ENCODE peak calls at places on chromosomes 12 and 14, in ten cellular contexts. One of them, this sample, is unnamed.

GRCh38 chr14:68977741-68978549 is 1.2 kb downstream of the ACTN1 start:
- DNase-seq in CD8-positive, alpha-beta T cell: peak
- DNase-seq in astrocyte of the spinal cord: peak
- DNase-seq in hepatocyte: peak
- DNase-seq in SK-N-SH: peak
- DNase-seq in ovary: peak
- DNase-seq in left lung: peak
- DNase-seq in osteoblast: peak
- DNase-seq in transverse colon: peak
- DNase-seq in mucosa of descending colon: peak
- DNase-seq in this sample: peak

GRCh38 chr12:28569698-28570411 is 379.6 kb downstream of the CCDC91 start:
- DNase-seq in left lung: no peak
- DNase-seq in CD8-positive, alpha-beta T cell: no peak
- DNase-seq in mucosa of descending colon: no peak
- DNase-seq in transverse colon: no peak
- DNase-seq in hepatocyte: no peak
- DNase-seq in SK-N-SH: no peak
- DNase-seq in astrocyte of the spinal cord: peak
- DNase-seq in osteoblast: peak
- DNase-seq in ovary: no peak
- DNase-seq in this sample: no peak

GRCh38 chr12:80142640-80143039 is 43.3 kb downstream of the OTOGL start:
- DNase-seq in ovary: no peak
- DNase-seq in mucosa of descending colon: no peak
- DNase-seq in transverse colon: no peak
- DNase-seq in left lung: no peak
- DNase-seq in SK-N-SH: no peak
- DNase-seq in CD8-positive, alpha-beta T cell: no peak
- DNase-seq in astrocyte of the spinal cord: no peak
- DNase-seq in osteoblast: no peak
- DNase-seq in hepatocyte: no peak
- DNase-seq in this sample: no peak

GRCh38 chr12:32549675-32550079 is 129.4 kb upstream of the DNM1L start:
- DNase-seq in astrocyte of the spinal cord: peak
- DNase-seq in transverse colon: no peak
- DNase-seq in osteoblast: peak
- DNase-seq in CD8-positive, alpha-beta T cell: no peak
- DNase-seq in hepatocyte: peak
- DNase-seq in left lung: no peak
- DNase-seq in ovary: no peak
- DNase-seq in mucosa of descending colon: no peak
- DNase-seq in SK-N-SH: no peak
- DNase-seq in this sample: no peak

GRCh38 chr12:130199536-130200390 is 37.5 kb downstream of the FZD10 start:
- DNase-seq in hepatocyte: no peak
- DNase-seq in SK-N-SH: no peak
- DNase-seq in ovary: no peak
- DNase-seq in astrocyte of the spinal cord: no peak
- DNase-seq in transverse colon: no peak
- DNase-seq in osteoblast: no peak
- DNase-seq in left lung: no peak
- DNase-seq in mucosa of descending colon: no peak
- DNase-seq in CD8-positive, alpha-beta T cell: no peak
- DNase-seq in this sample: no peak

GRCh38 chr12:130391186-130391585 is 53.5 kb downstream of the PIWIL1 start:
- DNase-seq in left lung: no peak
- DNase-seq in ovary: no peak
- DNase-seq in osteoblast: no peak
- DNase-seq in astrocyte of the spinal cord: no peak
- DNase-seq in transverse colon: no peak
- DNase-seq in SK-N-SH: peak
- DNase-seq in mucosa of descending colon: no peak
- DNase-seq in hepatocyte: no peak
- DNase-seq in CD8-positive, alpha-beta T cell: no peak
- DNase-seq in this sample: no peak

GRCh38 chr12:121050725-121051124 is 11.7 kb upstream of the OASL start:
- DNase-seq in left lung: no peak
- DNase-seq in hepatocyte: no peak
- DNase-seq in transverse colon: no peak
- DNase-seq in astrocyte of the spinal cord: no peak
- DNase-seq in osteoblast: no peak
- DNase-seq in ovary: no peak
- DNase-seq in CD8-positive, alpha-beta T cell: no peak
- DNase-seq in mucosa of descending colon: no peak
- DNase-seq in SK-N-SH: no peak
- DNase-seq in this sample: no peak

GRCh38 chr12:125021096-125021495 is 27.7 kb downstream of the BRI3BP start:
- DNase-seq in SK-N-SH: no peak
- DNase-seq in astrocyte of the spinal cord: no peak
- DNase-seq in mucosa of descending colon: peak
- DNase-seq in left lung: no peak
- DNase-seq in hepatocyte: no peak
- DNase-seq in transverse colon: no peak
- DNase-seq in CD8-positive, alpha-beta T cell: no peak
- DNase-seq in osteoblast: no peak
- DNase-seq in ovary: no peak
- DNase-seq in this sample: no peak

GRCh38 chr14:100903672-100904185 is at the start of gene RTL1:
- DNase-seq in CD8-positive, alpha-beta T cell: no peak
- DNase-seq in left lung: no peak
- DNase-seq in SK-N-SH: peak
- DNase-seq in astrocyte of the spinal cord: no peak
- DNase-seq in mucosa of descending colon: no peak
- DNase-seq in hepatocyte: no peak
- DNase-seq in transverse colon: no peak
- DNase-seq in osteoblast: no peak
- DNase-seq in ovary: peak
- DNase-seq in this sample: no peak

GRCh38 chr14:100902792-100903191 is 730 bp downstream of the RTL1 start:
- DNase-seq in transverse colon: no peak
- DNase-seq in osteoblast: peak
- DNase-seq in astrocyte of the spinal cord: no peak
- DNase-seq in mucosa of descending colon: no peak
- DNase-seq in left lung: no peak
- DNase-seq in SK-N-SH: peak
- DNase-seq in ovary: no peak
- DNase-seq in CD8-positive, alpha-beta T cell: no peak
- DNase-seq in hepatocyte: peak
- DNase-seq in this sample: no peak

GRCh38 chr14:100905166-100905565 is 1.6 kb upstream of the RTL1 start:
- DNase-seq in hepatocyte: no peak
- DNase-seq in CD8-positive, alpha-beta T cell: no peak
- DNase-seq in transverse colon: no peak
- DNase-seq in SK-N-SH: peak
- DNase-seq in osteoblast: peak
- DNase-seq in left lung: no peak
- DNase-seq in ovary: no peak
- DNase-seq in mucosa of descending colon: no peak
- DNase-seq in astrocyte of the spinal cord: no peak
- DNase-seq in this sample: no peak

GRCh38 chr14:100906420-100906819 is 2.9 kb upstream of the RTL1 start:
- DNase-seq in mucosa of descending colon: no peak
- DNase-seq in ovary: no peak
- DNase-seq in osteoblast: no peak
- DNase-seq in hepatocyte: no peak
- DNase-seq in transverse colon: no peak
- DNase-seq in SK-N-SH: peak
- DNase-seq in CD8-positive, alpha-beta T cell: no peak
- DNase-seq in astrocyte of the spinal cord: no peak
- DNase-seq in left lung: no peak
- DNase-seq in this sample: no peak

GRCh38 chr14:100904307-100905019 is 941 bp upstream of the RTL1 start:
- DNase-seq in astrocyte of the spinal cord: no peak
- DNase-seq in left lung: no peak
- DNase-seq in CD8-positive, alpha-beta T cell: no peak
- DNase-seq in SK-N-SH: peak
- DNase-seq in hepatocyte: peak
- DNase-seq in mucosa of descending colon: no peak
- DNase-seq in osteoblast: peak
- DNase-seq in transverse colon: no peak
- DNase-seq in ovary: peak
- DNase-seq in this sample: no peak
- H3K4me3 ChIP-seq in astrocyte of the spinal cord: no peak
- H3K4me3 ChIP-seq in left lung: no peak
- H3K4me3 ChIP-seq in CD8-positive, alpha-beta T cell: no peak
- H3K4me3 ChIP-seq in SK-N-SH: no peak
- H3K4me3 ChIP-seq in hepatocyte: no peak
- H3K4me3 ChIP-seq in mucosa of descending colon: no peak
- H3K4me3 ChIP-seq in osteoblast: no peak
- H3K4me3 ChIP-seq in transverse colon: no peak
- H3K4me3 ChIP-seq in ovary: no peak
- H3K4me3 ChIP-seq in this sample: no peak

DNA sequence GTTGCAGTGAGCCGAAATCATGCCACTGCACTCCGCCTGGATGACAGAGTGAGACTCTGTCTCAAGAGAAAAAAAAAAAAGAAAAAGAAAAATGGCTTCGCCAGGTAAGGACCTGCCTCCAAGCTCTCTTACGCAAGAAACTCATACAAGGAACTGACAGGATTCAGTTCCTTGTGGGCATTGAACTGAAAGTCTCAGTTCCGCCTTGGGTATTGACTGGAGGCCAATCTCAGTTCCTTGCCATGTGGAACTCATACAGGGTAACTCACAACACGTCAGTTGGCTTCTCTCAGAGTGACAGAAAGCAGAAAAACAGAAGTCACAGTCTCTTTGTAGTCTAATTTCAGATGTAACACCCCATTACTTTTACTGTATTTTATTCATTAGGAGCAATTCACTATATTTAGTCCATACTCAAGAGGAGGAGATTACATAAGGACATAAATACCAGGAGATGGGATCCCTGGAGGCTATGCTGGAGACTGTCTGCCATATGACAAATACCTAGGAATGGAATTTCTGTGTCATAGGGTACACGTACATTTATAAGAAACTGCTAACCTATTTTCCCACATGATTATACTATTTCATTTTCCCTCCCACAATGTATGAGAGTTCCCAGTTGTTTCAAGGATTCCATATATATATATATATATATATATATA is 11.4 kb upstream of the NOPCHAP1 start:
- DNase-seq in ovary: no peak
- DNase-seq in osteoblast: peak
- DNase-seq in astrocyte of the spinal cord: no peak
- DNase-seq in SK-N-SH: no peak
- DNase-seq in CD8-positive, alpha-beta T cell: no peak
- DNase-seq in mucosa of descending colon: no peak
- DNase-seq in transverse colon: peak
- DNase-seq in left lung: no peak
- DNase-seq in hepatocyte: no peak
- DNase-seq in this sample: no peak
- H3K4me3 ChIP-seq in ovary: no peak
- H3K4me3 ChIP-seq in osteoblast: no peak
- H3K4me3 ChIP-seq in astrocyte of the spinal cord: no peak
- H3K4me3 ChIP-seq in SK-N-SH: no peak
- H3K4me3 ChIP-seq in CD8-positive, alpha-beta T cell: no peak
- H3K4me3 ChIP-seq in mucosa of descending colon: no peak
- H3K4me3 ChIP-seq in transverse colon: no peak
- H3K4me3 ChIP-seq in left lung: no peak
- H3K4me3 ChIP-seq in hepatocyte: no peak
- H3K4me3 ChIP-seq in this sample: no peak

DNA sequence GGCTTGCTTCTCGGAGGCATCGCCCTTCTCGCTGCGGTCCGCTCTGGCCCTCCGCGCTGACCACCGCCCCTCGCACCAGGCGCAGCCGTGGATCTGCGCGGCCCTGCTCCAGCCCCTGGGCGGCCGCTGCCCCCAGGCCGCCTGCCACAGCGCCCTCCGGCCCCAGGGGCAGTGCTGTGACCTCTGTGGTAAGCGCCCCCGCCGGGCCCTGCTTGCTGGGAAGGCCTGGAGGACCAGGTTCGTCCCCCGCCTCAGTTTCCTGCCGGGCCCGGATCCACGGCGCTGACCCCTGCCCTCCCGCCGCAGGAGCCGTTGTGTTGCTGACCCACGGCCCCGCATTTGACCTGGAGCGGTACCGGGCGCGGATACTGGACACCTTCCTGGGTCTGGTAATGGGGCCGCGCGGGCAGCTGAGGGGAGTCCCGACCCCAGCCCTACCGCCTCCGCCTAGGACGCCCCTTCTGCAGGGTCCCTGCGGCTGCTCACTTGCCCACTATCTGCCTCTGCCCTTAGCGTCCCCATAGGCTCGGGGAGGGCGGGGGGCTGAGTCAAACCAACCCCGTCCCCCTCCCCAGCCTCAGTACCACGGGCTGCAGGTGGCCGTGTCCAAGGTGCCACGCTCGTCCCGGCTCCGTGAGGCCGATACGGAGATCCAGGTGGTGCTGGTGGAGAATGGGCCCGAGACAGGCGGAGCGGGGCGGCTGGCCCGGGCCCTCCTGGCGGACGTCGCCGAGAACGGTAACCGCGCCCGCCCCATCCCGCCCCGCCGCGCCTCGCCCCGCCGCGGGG is 7.1 kb downstream of the AMN start:
- DNase-seq in osteoblast: peak
- DNase-seq in transverse colon: peak
- DNase-seq in SK-N-SH: peak
- DNase-seq in hepatocyte: peak
- DNase-seq in mucosa of descending colon: peak
- DNase-seq in CD8-positive, alpha-beta T cell: no peak
- DNase-seq in left lung: peak
- DNase-seq in astrocyte of the spinal cord: no peak
- DNase-seq in ovary: no peak
- DNase-seq in this sample: no peak
- H3K4me3 ChIP-seq in osteoblast: no peak
- H3K4me3 ChIP-seq in transverse colon: peak
- H3K4me3 ChIP-seq in SK-N-SH: no peak
- H3K4me3 ChIP-seq in hepatocyte: peak
- H3K4me3 ChIP-seq in mucosa of descending colon: peak
- H3K4me3 ChIP-seq in CD8-positive, alpha-beta T cell: peak
- H3K4me3 ChIP-seq in left lung: peak
- H3K4me3 ChIP-seq in astrocyte of the spinal cord: no peak
- H3K4me3 ChIP-seq in ovary: peak
- H3K4me3 ChIP-seq in this sample: no peak

GRCh38 chr12:106586803-106587684 is 4.2 kb downstream of the RFX4 start:
- DNase-seq in ovary: no peak
- DNase-seq in hepatocyte: no peak
- DNase-seq in CD8-positive, alpha-beta T cell: no peak
- DNase-seq in osteoblast: peak
- DNase-seq in transverse colon: no peak
- DNase-seq in astrocyte of the spinal cord: no peak
- DNase-seq in mucosa of descending colon: no peak
- DNase-seq in left lung: no peak
- DNase-seq in SK-N-SH: peak
- DNase-seq in this sample: no peak

GRCh38 chr12:106586535-106586802 is 3.7 kb downstream of the RFX4 start:
- DNase-seq in left lung: no peak
- DNase-seq in osteoblast: peak
- DNase-seq in SK-N-SH: no peak
- DNase-seq in mucosa of descending colon: no peak
- DNase-seq in hepatocyte: no peak
- DNase-seq in transverse colon: no peak
- DNase-seq in CD8-positive, alpha-beta T cell: no peak
- DNase-seq in astrocyte of the spinal cord: no peak
- DNase-seq in ovary: no peak
- DNase-seq in this sample: no peak

GRCh38 chr12:106584104-106585064 is 1.6 kb downstream of the RFX4 start:
- DNase-seq in mucosa of descending colon: no peak
- DNase-seq in CD8-positive, alpha-beta T cell: no peak
- DNase-seq in ovary: no peak
- DNase-seq in left lung: no peak
- DNase-seq in hepatocyte: no peak
- DNase-seq in astrocyte of the spinal cord: no peak
- DNase-seq in transverse colon: no peak
- DNase-seq in osteoblast: peak
- DNase-seq in SK-N-SH: peak
- DNase-seq in this sample: no peak

GRCh38 chr12:106585237-106585834 is 2.5 kb downstream of the RFX4 start:
- DNase-seq in ovary: no peak
- DNase-seq in transverse colon: no peak
- DNase-seq in mucosa of descending colon: no peak
- DNase-seq in CD8-positive, alpha-beta T cell: no peak
- DNase-seq in astrocyte of the spinal cord: no peak
- DNase-seq in SK-N-SH: no peak
- DNase-seq in osteoblast: peak
- DNase-seq in left lung: no peak
- DNase-seq in hepatocyte: no peak
- DNase-seq in this sample: no peak

GRCh38 chr12:106585862-106586534 is 3.2 kb downstream of the RFX4 start:
- DNase-seq in ovary: no peak
- DNase-seq in hepatocyte: peak
- DNase-seq in transverse colon: no peak
- DNase-seq in osteoblast: peak
- DNase-seq in mucosa of descending colon: no peak
- DNase-seq in CD8-positive, alpha-beta T cell: no peak
- DNase-seq in left lung: no peak
- DNase-seq in astrocyte of the spinal cord: no peak
- DNase-seq in SK-N-SH: peak
- DNase-seq in this sample: no peak
- H3K4me3 ChIP-seq in ovary: no peak
- H3K4me3 ChIP-seq in hepatocyte: no peak
- H3K4me3 ChIP-seq in transverse colon: no peak
- H3K4me3 ChIP-seq in osteoblast: no peak
- H3K4me3 ChIP-seq in mucosa of descending colon: no peak
- H3K4me3 ChIP-seq in CD8-positive, alpha-beta T cell: no peak
- H3K4me3 ChIP-seq in left lung: no peak
- H3K4me3 ChIP-seq in astrocyte of the spinal cord: no peak
- H3K4me3 ChIP-seq in SK-N-SH: no peak
- H3K4me3 ChIP-seq in this sample: no peak